ENCODE peak calls at places on chromosomes 4 and X, in nine cellular contexts. J is prostate gland, P is gastrocnemius medialis, U is left ventricle myocardium inferior, B is RWPE1, A is tibial nerve, G is IMR-90, Z is PC-3, V is ovary. R is an unnamed sample.

GRCh38 chrX:22053486-22053885 is 21.4 kb downstream of the PHEX start:
- DNase-seq in J (no peak), P (no peak), U (no peak), B (no peak), A (no peak), G (peak), Z (no peak), V (no peak), R (no peak)

GRCh38 chr4:78864405-78865024 is 74.7 kb downstream of the PAQR3 start:
- DNase-seq in J (peak), P (no peak), U (no peak), B (peak), A (no peak), G (peak), Z (peak), V (no peak), R (no peak)

GRCh38 chrX:44828008-44828605 is 15.7 kb upstream of the DUSP21 start:
- DNase-seq in J (no peak), P (peak), U (no peak), B (peak), A (no peak), G (peak), Z (peak), V (no peak), R (no peak)

GRCh38 chr4:46927201-46927600 is 18.2 kb upstream of the COX7B2 start:
- DNase-seq in J (no peak), P (no peak), U (no peak), B (no peak), A (no peak), G (peak), Z (no peak), V (no peak), R (no peak)

GRCh38 chr4:69689530-69690111 is 36.6 kb upstream of the UGT2A1 start:
- DNase-seq in J (peak), P (no peak), U (no peak), B (peak), A (no peak), G (peak), Z (peak), V (no peak), R (no peak)

GRCh38 chrX:151396042-151396826 is 772 bp upstream of the VMA21 start:
- DNase-seq in J (no peak), P (peak), U (peak), B (peak), A (no peak), G (peak), Z (peak), V (peak), R (no peak)

GRCh38 chrX:137234651-137235402 is 201.0 kb upstream of the GPR101 start:
- DNase-seq in J (no peak), P (no peak), U (no peak), B (no peak), A (no peak), G (no peak), Z (no peak), V (no peak), R (no peak)

GRCh38 chr4:129240816-129241215 is 144.9 kb downstream of the C4orf33 start:
- DNase-seq in J (no peak), P (no peak), U (no peak), B (no peak), A (no peak), G (no peak), Z (no peak), V (no peak), R (peak)

GRCh38 chrX:18351774-18352173 is 2.7 kb downstream of the SCML2 start:
- DNase-seq in J (no peak), P (no peak), U (no peak), B (no peak), A (no peak), G (no peak), Z (no peak), V (no peak), R (no peak)

GRCh38 chrX:39716401-39716800 is 381.4 kb downstream of the BCOR start:
- DNase-seq in J (no peak), P (no peak), U (no peak), B (no peak), A (no peak), G (no peak), Z (no peak), V (peak), R (no peak)

GRCh38 chr4:2936773-2937145 is 26.4 kb downstream of the NOP14 start:
- DNase-seq in J (no peak), P (peak), U (peak), B (peak), A (no peak), G (peak), Z (peak), V (no peak), R (peak)

GRCh38 chr4:150828159-150828558 is 186.9 kb downstream of the LRBA start:
- DNase-seq in J (no peak), P (no peak), U (no peak), B (no peak), A (no peak), G (no peak), Z (no peak), V (no peak), R (no peak)

GRCh38 chr4:185464887-185465286 is 6.6 kb downstream of the CCDC110 start:
- DNase-seq in J (no peak), P (no peak), U (no peak), B (no peak), A (no peak), G (peak), Z (no peak), V (no peak), R (no peak)

GRCh38 chrX:105658136-105658535 is 164.2 kb upstream of the NRK start:
- DNase-seq in J (no peak), P (no peak), U (no peak), B (no peak), A (no peak), G (no peak), Z (peak), V (no peak), R (no peak)

GRCh38 chr4:79042079-79042674 is 102.9 kb upstream of the PAQR3 start:
- DNase-seq in J (peak), P (no peak), U (no peak), B (peak), A (no peak), G (peak), Z (peak), V (no peak), R (no peak)

GRCh38 chrX:23766650-23767551 is 16.1 kb upstream of the SAT1 start:
- DNase-seq in J (no peak), P (peak), U (no peak), B (no peak), A (no peak), G (no peak), Z (no peak), V (no peak), R (no peak)

GRCh38 chrX:9456250-9457074 is 8.4 kb upstream of the TBL1X start:
- DNase-seq in J (no peak), P (no peak), U (no peak), B (no peak), A (no peak), G (no peak), Z (peak), V (no peak), R (no peak)

GRCh38 chrX:152600853-152601635 is 36.7 kb upstream of the GABRQ start:
- DNase-seq in J (no peak), P (no peak), U (no peak), B (no peak), A (no peak), G (no peak), Z (no peak), V (no peak), R (no peak)

GRCh38 chr4:3531887-3532713 is at the start of gene LRPAP1:
- DNase-seq in J (peak), P (peak), U (peak), B (peak), A (peak), G (peak), Z (peak), V (peak), R (peak)

GRCh38 chrX:16610121-16610565 is 39.8 kb upstream of the S100G start:
- DNase-seq in J (no peak), P (no peak), U (no peak), B (peak), A (no peak), G (peak), Z (peak), V (no peak), R (no peak)

GRCh38 chrX:50813843-50814661 is at the start of gene SHROOM4:
- DNase-seq in J (peak), P (no peak), U (peak), B (no peak), A (peak), G (peak), Z (no peak), V (peak), R (peak)

GRCh38 chrX:141278306-141278705 is 36.0 kb upstream of the SPANXC start:
- DNase-seq in J (no peak), P (no peak), U (no peak), B (peak), A (no peak), G (peak), Z (peak), V (no peak), R (no peak)

GRCh38 chrX:7067266-7067665 is 80.2 kb upstream of the STS start:
- DNase-seq in J (no peak), P (no peak), U (no peak), B (no peak), A (no peak), G (no peak), Z (no peak), V (no peak), R (no peak)

GRCh38 chr4:137541866-137542648 is 9.8 kb upstream of the PCDH18 start:
- DNase-seq in J (no peak), P (no peak), U (no peak), B (no peak), A (no peak), G (no peak), Z (no peak), V (no peak), R (no peak)

GRCh38 chrX:10172867-10173266 is 16.1 kb downstream of the CLCN4 start:
- DNase-seq in J (no peak), P (no peak), U (no peak), B (no peak), A (no peak), G (peak), Z (no peak), V (no peak), R (no peak)

GRCh38 chr4:89411539-89411938 is 103.9 kb upstream of the GPRIN3 start:
- DNase-seq in J (no peak), P (no peak), U (no peak), B (no peak), A (no peak), G (peak), Z (no peak), V (no peak), R (no peak)

GRCh38 chrX:17527135-17527701 is 152.2 kb downstream of the NHS start:
- DNase-seq in J (no peak), P (peak), U (peak), B (no peak), A (no peak), G (peak), Z (peak), V (peak), R (no peak)

GRCh38 chrX:46485897-46486296 is 59.3 kb downstream of the ZNF674 start:
- DNase-seq in J (no peak), P (no peak), U (no peak), B (no peak), A (no peak), G (no peak), Z (no peak), V (no peak), R (no peak)

DNA sequence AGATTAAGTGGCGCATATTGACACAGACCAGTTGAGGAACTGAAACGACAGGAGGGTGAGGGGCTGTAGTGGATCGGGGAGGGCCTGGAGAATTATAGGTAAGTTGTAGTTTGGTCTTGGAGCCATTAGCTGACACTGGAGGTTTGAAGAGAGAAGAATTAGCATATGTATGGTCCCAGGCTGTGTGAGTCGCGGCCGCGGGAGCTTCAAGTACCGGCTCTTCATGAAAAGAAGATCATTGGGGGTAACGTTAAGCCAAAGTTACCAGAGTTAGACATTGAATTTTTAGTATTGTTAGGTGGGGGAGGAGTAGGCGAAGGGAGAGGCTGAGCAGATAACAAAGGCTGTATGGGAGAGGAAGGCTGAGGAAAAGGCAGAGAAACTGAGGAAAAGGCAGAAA is 56.5 kb downstream of the ZNF674 start:
- DNase-seq in J (no peak), P (no peak), U (no peak), B (no peak), A (no peak), G (no peak), Z (no peak), V (no peak), R (no peak)
- H3K27ac ChIP-seq in J (no peak), P (no peak), U (no peak), B (no peak), A (no peak), G (no peak), Z (no peak), V (no peak), R (no peak)

GRCh38 chr4:16508968-16509367 is 282.7 kb upstream of the TAPT1 start:
- DNase-seq in J (no peak), P (no peak), U (no peak), B (no peak), A (no peak), G (no peak), Z (peak), V (no peak), R (no peak)

DNA sequence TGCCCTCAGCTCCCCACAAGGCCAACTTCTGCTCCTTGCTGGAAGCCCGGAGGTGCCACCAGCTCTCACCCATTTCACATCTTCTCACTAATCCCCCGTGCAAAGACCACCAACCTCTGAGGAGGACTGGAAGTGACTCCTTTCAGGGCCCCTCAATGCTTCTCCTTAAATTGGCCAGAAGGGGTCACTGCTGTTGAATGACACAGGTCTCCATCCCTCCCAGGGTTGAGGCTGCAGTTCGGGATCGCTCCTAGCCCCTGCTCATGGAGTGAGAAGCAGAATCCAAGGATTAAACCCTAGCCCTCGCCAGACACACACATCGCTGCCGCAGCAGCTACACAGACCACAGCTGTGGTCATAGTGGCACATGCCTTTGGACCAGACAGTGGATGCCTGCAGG is 279.5 kb upstream of the TAPT1 start:
- DNase-seq in J (no peak), P (no peak), U (no peak), B (no peak), A (no peak), G (peak), Z (peak), V (no peak), R (no peak)
- TF ChIP-seq CTCF in J (no peak), P (no peak), U (peak), B (no peak), A (no peak), G (peak), Z (peak), V (no peak), R (no peak)

DNA sequence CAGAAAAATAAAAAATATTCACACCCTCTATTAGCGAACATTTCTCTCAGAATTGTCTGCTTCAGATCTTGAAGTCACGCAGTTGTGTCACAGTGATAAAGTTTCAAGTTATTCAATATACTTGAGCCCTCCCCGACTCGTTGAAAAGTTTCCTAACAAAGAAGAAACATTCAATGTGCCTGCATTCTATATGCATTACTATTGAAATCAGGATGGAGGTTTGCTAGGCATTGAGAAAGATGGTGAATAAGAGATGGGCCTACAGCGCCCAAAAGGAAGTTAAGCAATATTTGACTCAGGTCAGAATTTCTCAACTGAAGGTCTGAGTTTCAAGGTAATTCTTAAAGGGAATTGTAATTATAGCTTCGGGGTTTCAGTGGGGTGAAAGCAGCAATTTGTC is 6.1 kb downstream of the TCEANC start:
- DNase-seq in J (no peak), P (no peak), U (no peak), B (peak), A (no peak), G (peak), Z (peak), V (no peak), R (no peak)
- H3K27ac ChIP-seq in J (no peak), P (no peak), U (peak), B (peak), A (peak), G (no peak), Z (peak), V (no peak), R (no peak)

DNA sequence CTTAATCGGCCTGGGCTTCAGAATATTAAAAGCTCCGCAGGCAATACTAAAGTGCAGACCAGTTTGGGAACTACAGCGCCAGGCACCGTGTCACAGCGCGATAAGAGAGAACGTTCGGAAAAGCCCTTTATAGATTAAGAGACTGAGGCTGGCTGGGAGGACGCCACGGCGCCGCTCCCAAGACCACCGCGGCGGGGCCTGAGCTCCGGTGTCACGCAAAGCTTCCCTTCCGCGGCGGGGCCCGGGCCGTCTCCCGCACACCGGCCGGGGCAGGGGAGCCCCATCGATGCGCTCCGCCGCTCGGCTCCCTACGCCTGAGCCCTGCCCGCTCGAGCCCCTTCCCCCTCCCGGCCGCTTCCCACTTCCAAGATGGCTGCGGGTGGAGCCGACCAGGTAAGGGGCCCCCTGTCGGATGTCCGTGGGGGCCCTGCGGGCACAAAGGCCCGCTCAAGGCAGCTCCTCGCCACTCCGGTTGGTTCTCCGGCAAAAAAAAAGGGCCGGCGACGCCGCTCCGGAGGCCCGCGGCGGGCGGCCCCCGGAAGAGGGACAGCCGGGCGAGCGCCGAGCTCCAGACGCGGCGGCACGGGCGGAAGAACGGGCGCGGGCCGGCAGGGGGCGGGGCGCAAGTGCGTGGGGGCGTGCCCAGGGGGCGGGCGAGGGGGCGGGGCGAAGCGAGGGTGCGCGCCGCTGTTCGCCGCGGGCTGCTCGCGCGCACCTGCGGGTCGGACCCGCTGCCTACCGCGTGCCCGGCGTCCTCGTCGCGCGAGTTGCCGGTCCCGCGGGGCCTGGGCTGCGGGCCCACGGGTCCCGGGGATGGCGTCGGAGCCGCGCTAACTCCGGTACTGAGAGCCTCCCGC is at the start of gene TBC1D14:
- DNase-seq in J (peak), P (peak), U (peak), B (peak), A (peak), G (peak), Z (peak), V (peak), R (peak)
- TF ChIP-seq CTCF in J (peak), P (peak), U (peak), B (no peak), A (peak), G (peak), Z (no peak), V (peak), R (no peak)

DNA sequence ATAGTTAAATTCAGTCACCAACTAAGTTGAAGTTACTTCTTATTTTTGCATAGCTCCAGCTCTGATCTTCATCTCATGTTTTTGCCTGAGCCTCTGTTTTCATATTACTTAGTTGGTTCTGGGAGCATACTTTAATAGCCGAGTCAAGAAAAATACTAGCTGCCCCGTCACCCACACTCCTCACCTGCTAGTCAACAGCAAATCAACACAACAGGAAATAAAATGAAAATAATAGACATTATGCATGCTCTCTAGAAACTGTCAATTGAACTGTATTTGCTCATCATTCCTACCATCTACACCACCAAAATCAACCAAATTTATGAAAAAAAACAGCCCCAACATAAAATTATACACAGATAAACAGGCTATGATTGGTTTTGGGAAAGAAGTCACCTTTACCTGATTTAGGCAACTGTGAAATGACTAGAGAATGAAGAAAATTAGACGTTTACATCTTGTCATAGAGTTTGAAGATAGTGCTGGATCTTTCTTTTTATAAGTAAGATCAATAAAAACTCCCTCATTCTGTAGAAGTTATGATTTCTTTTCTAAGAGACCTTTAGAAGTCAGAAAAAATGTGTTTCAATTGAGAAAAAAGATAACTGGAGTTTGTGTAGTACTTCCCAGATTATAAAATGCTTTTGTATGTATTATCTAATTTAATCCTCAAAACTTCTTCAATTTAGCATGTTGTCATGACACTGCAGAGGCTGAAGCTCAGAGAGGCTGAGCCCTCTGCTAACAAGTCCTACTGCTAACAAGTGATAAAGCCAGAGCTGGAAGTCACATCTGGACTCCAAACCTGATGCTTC is 7.0 kb downstream of the ALB start:
- DNase-seq in J (no peak), P (no peak), U (no peak), B (no peak), A (no peak), G (no peak), Z (no peak), V (no peak), R (no peak)
- H3K27ac ChIP-seq in J (no peak), P (no peak), U (no peak), B (no peak), A (no peak), G (no peak), Z (no peak), V (no peak), R (peak)

GRCh38 chr4:186724861-186725419 is 1.3 kb upstream of the FAT1 start:
- DNase-seq in J (no peak), P (no peak), U (no peak), B (peak), A (no peak), G (peak), Z (no peak), V (no peak), R (no peak)

GRCh38 chr4:186724048-186724860 is 598 bp upstream of the FAT1 start:
- DNase-seq in J (peak), P (no peak), U (peak), B (peak), A (no peak), G (peak), Z (peak), V (peak), R (peak)

GRCh38 chr4:186726440-186727148 is 2.9 kb upstream of the FAT1 start:
- DNase-seq in J (peak), P (no peak), U (peak), B (peak), A (peak), G (peak), Z (peak), V (peak), R (peak)

GRCh38 chr4:186726150-186726439 is 2.4 kb upstream of the FAT1 start:
- DNase-seq in J (no peak), P (no peak), U (no peak), B (no peak), A (no peak), G (no peak), Z (no peak), V (no peak), R (no peak)

GRCh38 chr4:186725422-186726149 is 1.9 kb upstream of the FAT1 start:
- DNase-seq in J (peak), P (peak), U (peak), B (peak), A (peak), G (peak), Z (peak), V (peak), R (peak)
- TF ChIP-seq CTCF in J (peak), P (peak), U (peak), B (peak), A (peak), G (peak), Z (peak), V (peak), R (peak)

R was measured in right lobe of liver.